ENCODE peak calls at places on chromosome 11, in five cellular contexts. H is effector memory CD4-positive, alpha-beta T cell; T is CD4-positive, CD25-positive, alpha-beta regulatory T cell; V is right cardiac atrium; S is transverse colon. M is an unnamed sample. For H3K4me1, the result is how much of the 10 kb centered on the place peaks cover.

GRCh38 chr11:66235141-66235540 is 33.3 kb upstream of the RAB1B start:
- DNase-seq in H (no peak), T (no peak), V (no peak), S (no peak), M (no peak)

GRCh38 chr11:62387381-62387780 is 31.5 kb upstream of the SCGB1A1 start:
- DNase-seq in H (no peak), T (no peak), V (no peak), S (no peak), M (no peak)

GRCh38 chr11:111604392-111605009 is 2.3 kb downstream of the SIK2 start:
- DNase-seq in H (no peak), T (peak), V (no peak), S (no peak), M (no peak)

GRCh38 chr11:68659158-68659921 is 25.0 kb upstream of the GAL start:
- DNase-seq in H (no peak), T (no peak), V (peak), S (peak), M (no peak)

GRCh38 chr11:132718711-132719641 is 813.3 kb downstream of the OPCML start:
- DNase-seq in H (peak), T (peak), V (peak), S (peak), M (no peak)

GRCh38 chr11:17537261-17537660 is 7.0 kb downstream of the USH1C start:
- DNase-seq in H (no peak), T (no peak), V (no peak), S (no peak), M (no peak)

GRCh38 chr11:17314232-17314547 is 37.4 kb upstream of the NCR3LG1 start:
- DNase-seq in H (no peak), T (no peak), V (no peak), S (no peak), M (no peak)

GRCh38 chr11:353315-353857 is 15.9 kb upstream of the B4GALNT4 start:
- DNase-seq in H (no peak), T (no peak), V (peak), S (peak), M (peak)

GRCh38 chr11:45305874-45306623 is 19.9 kb upstream of the SYT13 start:
- DNase-seq in H (no peak), T (no peak), V (no peak), S (no peak), M (no peak)

GRCh38 chr11:45801723-45802315 is 3.1 kb upstream of the SLC35C1 start:
- DNase-seq in H (no peak), T (peak), V (no peak), S (peak), M (no peak)

GRCh38 chr11:112599265-112599664 is 338.6 kb upstream of the PLET1 start:
- DNase-seq in H (no peak), T (no peak), V (no peak), S (no peak), M (no peak)

GRCh38 chr11:35337136-35337918 is 82.0 kb downstream of the SLC1A2 start:
- DNase-seq in H (no peak), T (peak), V (no peak), S (no peak), M (no peak)

GRCh38 chr11:19951558-19952083 is 208.7 kb downstream of the DBX1 start:
- DNase-seq in H (no peak), T (peak), V (no peak), S (no peak), M (no peak)

GRCh38 chr11:70608568-70609314 is 210.4 kb downstream of the CTTN start:
- DNase-seq in H (no peak), T (no peak), V (peak), S (no peak), M (no peak)

GRCh38 chr11:64859542-64860414 is 15.3 kb upstream of the CDC42BPG start:
- DNase-seq in H (peak), T (peak), V (peak), S (peak), M (peak)

GRCh38 chr11:36023922-36024321 is 80.1 kb downstream of the LDLRAD3 start:
- DNase-seq in H (no peak), T (no peak), V (no peak), S (no peak), M (no peak)

GRCh38 chr11:83569134-83569805 is 283.1 kb upstream of the CCDC90B start:
- DNase-seq in H (no peak), T (no peak), V (no peak), S (no peak), M (no peak)

GRCh38 chr11:96906521-96906920 is 516.7 kb downstream of the JRKL start:
- DNase-seq in H (no peak), T (no peak), V (no peak), S (no peak), M (no peak)

GRCh38 chr11:35873721-35874120 is 70.1 kb upstream of the LDLRAD3 start:
- DNase-seq in H (no peak), T (no peak), V (no peak), S (no peak), M (peak)

GRCh38 chr11:67670316-67671210 is 3.9 kb downstream of the ALDH3B2 start:
- DNase-seq in H (no peak), T (no peak), V (no peak), S (no peak), M (no peak)

GRCh38 chr11:122696662-122697061 is 41.1 kb downstream of the UBASH3B start:
- DNase-seq in H (peak), T (peak), V (peak), S (no peak), M (no peak)

GRCh38 chr11:79340535-79340934 is 100.3 kb downstream of the TENM4 start:
- DNase-seq in H (no peak), T (no peak), V (no peak), S (no peak), M (no peak)

GRCh38 chr11:94958118-94958517 is 15.2 kb downstream of the CWC15 start:
- DNase-seq in H (no peak), T (no peak), V (no peak), S (no peak), M (no peak)
- H3K4me1 ChIP-seq in H (under half), T (under half), V (under half), S (under half), M (under half)

GRCh38 chr11:59611570-59612565 is 3.7 kb downstream of the OSBP start:
- DNase-seq in H (no peak), T (no peak), V (no peak), S (peak), M (no peak)

GRCh38 chr11:59602432-59602831 is 13.1 kb downstream of the OSBP start:
- DNase-seq in H (no peak), T (no peak), V (no peak), S (no peak), M (no peak)

GRCh38 chr11:59610289-59610688 is 5.3 kb downstream of the OSBP start:
- DNase-seq in H (no peak), T (no peak), V (peak), S (no peak), M (no peak)

GRCh38 chr11:59607703-59608454 is 7.7 kb downstream of the OSBP start:
- DNase-seq in H (no peak), T (no peak), V (no peak), S (no peak), M (no peak)
- H3K4me3 ChIP-seq in H (no peak), T (no peak), V (no peak), S (no peak), M (no peak)

GRCh38 chr11:129996113-129996870 is 6.3 kb downstream of the PRDM10 start:
- DNase-seq in H (no peak), T (no peak), V (no peak), S (no peak), M (no peak)
- H3K4me1 ChIP-seq in H (under half), T (under half), V (under half), S (half or more), M (under half)

GRCh38 chr11:7577226-7577882 is 63.6 kb downstream of the PPFIBP2 start:
- DNase-seq in H (no peak), T (no peak), V (peak), S (peak), M (no peak)
- H3K4me3 ChIP-seq in H (no peak), T (no peak), V (peak), S (peak), M (no peak)

GRCh38 chr11:12695878-12696277 is 21.7 kb downstream of the TEAD1 start:
- DNase-seq in H (no peak), T (no peak), V (no peak), S (no peak), M (no peak)
- H3K4me1 ChIP-seq in H (under half), T (under half), V (under half), S (under half), M (under half)

GRCh38 chr11:73306977-73307322 is 1.1 kb upstream of the ARHGEF17 start:
- DNase-seq in H (no peak), T (no peak), V (no peak), S (no peak), M (no peak)
- H3K4me3 ChIP-seq in H (peak), T (peak), V (peak), S (peak), M (no peak)